ENCODE peak calls at places on chromosomes 12 and 14, in seven cellular contexts. R is A549; C is esophagus squamous epithelium; U is activated naive CD8-positive, alpha-beta T cell treated with anti-CD3 and anti-CD28 coated beads for 36 hours; E is AG09309; T is cardiac septum; L is GM19239. M is an unnamed sample.

GRCh38 chr12:124565071-124565491 is 2.3 kb downstream of the NCOR2 start:
- DNase-seq in R (no peak), C (no peak), U (no peak), E (no peak), T (no peak), L (no peak), M (no peak)

GRCh38 chr12:22234561-22234960 is 99.9 kb downstream of the ST8SIA1 start:
- DNase-seq in R (no peak), C (no peak), U (no peak), E (peak), T (no peak), L (no peak), M (no peak)

GRCh38 chr14:66088661-66089060 is 397.5 kb upstream of the CCDC196 start:
- DNase-seq in R (no peak), C (no peak), U (no peak), E (peak), T (no peak), L (no peak), M (no peak)

GRCh38 chr14:85601246-85601645 is 71.3 kb downstream of the FLRT2 start:
- DNase-seq in R (no peak), C (no peak), U (no peak), E (no peak), T (no peak), L (no peak), M (no peak)

GRCh38 chr14:68734231-68734732 is 58.6 kb downstream of the ZFP36L1 start:
- DNase-seq in R (no peak), C (no peak), U (peak), E (no peak), T (peak), L (peak), M (no peak)

GRCh38 chr14:76380991-76381390 is 5.1 kb downstream of the ESRRB start:
- DNase-seq in R (no peak), C (no peak), U (no peak), E (no peak), T (peak), L (no peak), M (no peak)

GRCh38 chr14:39229222-39229543 is 4.5 kb upstream of the MIA2 start:
- DNase-seq in R (no peak), C (no peak), U (peak), E (no peak), T (no peak), L (no peak), M (no peak)

GRCh38 chr12:129196927-129197326 is 343.6 kb downstream of the GLT1D1 start:
- DNase-seq in R (no peak), C (no peak), U (no peak), E (no peak), T (no peak), L (no peak), M (no peak)

GRCh38 chr12:69348162-69348938 is at the start of gene LYZ:
- DNase-seq in R (no peak), C (no peak), U (no peak), E (no peak), T (no peak), L (no peak), M (no peak)

GRCh38 chr12:127485528-127485927 is 781.4 kb upstream of the TMEM132C start:
- DNase-seq in R (no peak), C (no peak), U (peak), E (peak), T (no peak), L (no peak), M (no peak)

GRCh38 chr12:111687255-111687654 is 1.4 kb downstream of the ACAD10 start:
- DNase-seq in R (peak), C (no peak), U (no peak), E (no peak), T (no peak), L (peak), M (no peak)

GRCh38 chr12:49131973-49132461 is 822 bp upstream of the TUBA1B start:
- DNase-seq in R (peak), C (no peak), U (no peak), E (no peak), T (no peak), L (no peak), M (no peak)

GRCh38 chr12:47039756-47040155 is 39.7 kb upstream of the PCED1B start:
- DNase-seq in R (no peak), C (no peak), U (no peak), E (no peak), T (no peak), L (no peak), M (no peak)

GRCh38 chr14:94213021-94213420 is 38.9 kb downstream of the PPP4R4 start:
- DNase-seq in R (no peak), C (no peak), U (no peak), E (peak), T (no peak), L (no peak), M (no peak)

GRCh38 chr12:49198431-49199155 is 9.7 kb upstream of the TUBA1A start:
- DNase-seq in R (no peak), C (no peak), U (no peak), E (peak), T (no peak), L (no peak), M (no peak)

GRCh38 chr14:73887116-73887490 is 444 bp downstream of the ZNF410 start:
- DNase-seq in R (peak), C (no peak), U (no peak), E (no peak), T (no peak), L (peak), M (no peak)

GRCh38 chr12:76685246-76685678 is 78.7 kb upstream of the ZDHHC17 start:
- DNase-seq in R (no peak), C (no peak), U (no peak), E (no peak), T (no peak), L (no peak), M (no peak)

GRCh38 chr12:53325539-53326061 is 4.2 kb upstream of the AAAS start:
- DNase-seq in R (peak), C (no peak), U (peak), E (no peak), T (no peak), L (no peak), M (no peak)

GRCh38 chr12:57057037-57057436 is 7.1 kb upstream of the MYO1A start:
- DNase-seq in R (no peak), C (no peak), U (no peak), E (no peak), T (no peak), L (no peak), M (no peak)

GRCh38 chr12:57180321-57180989 is 33.0 kb upstream of the LRP1-AS start:
- DNase-seq in R (no peak), C (no peak), U (no peak), E (no peak), T (no peak), L (no peak), M (no peak)

GRCh38 chr12:120713861-120714482 is 3.7 kb downstream of the UNC119B start:
- DNase-seq in R (peak), C (no peak), U (peak), E (peak), T (no peak), L (peak), M (peak)

GRCh38 chr12:2154050-2154449 is 101.3 kb downstream of the CACNA1C start:
- DNase-seq in R (no peak), C (no peak), U (no peak), E (no peak), T (no peak), L (no peak), M (no peak)

GRCh38 chr14:97459180-97459579 is 662.0 kb downstream of the VRK1 start:
- DNase-seq in R (no peak), C (no peak), U (peak), E (no peak), T (no peak), L (no peak), M (no peak)

GRCh38 chr14:55336691-55337090 is 65.5 kb downstream of the FBXO34 start:
- DNase-seq in R (no peak), C (no peak), U (no peak), E (no peak), T (no peak), L (no peak), M (no peak)

GRCh38 chr12:69014047-69014446 is 81.1 kb upstream of the CPM start:
- DNase-seq in R (no peak), C (no peak), U (no peak), E (no peak), T (no peak), L (no peak), M (no peak)

GRCh38 chr12:27434673-27435565 is 11.6 kb upstream of the SMCO2 start:
- DNase-seq in R (peak), C (no peak), U (no peak), E (no peak), T (no peak), L (peak), M (no peak)

GRCh38 chr12:11978985-11979384 is 91.8 kb upstream of the BCL2L14 start:
- DNase-seq in R (no peak), C (no peak), U (no peak), E (no peak), T (no peak), L (no peak), M (no peak)

GRCh38 chr12:49366652-49367380 is 446 bp upstream of the SPATS2 start:
- DNase-seq in R (peak), C (no peak), U (peak), E (peak), T (peak), L (peak), M (peak)